ENCODE peak calls at places on chromosomes 4 and X, in seven cellular contexts. K is body of pancreas, O is aorta, B is cardiac muscle cell, Z is colonic mucosa, A is tibial nerve, J is GM23248. X is an unnamed sample.

GRCh38 chrX:136304493-136304892 is 3.7 kb downstream of the ADGRG4 start:
- DNase-seq in O (no peak), K (no peak), Z (no peak), B (no peak), A (no peak), J (no peak), X (peak; percentile 2)

GRCh38 chr4:186939226-186939625 is 215.6 kb upstream of the FAT1 start:
- DNase-seq in A (no peak), K (no peak), Z (no peak), J (no peak), B (no peak), O (no peak), X (no peak)

GRCh38 chrX:1453951-1454785 is 1.5 kb upstream of the ASMTL start:
- DNase-seq in Z (peak; percentile 92), B (peak; percentile 85), J (peak; percentile 83), K (peak; percentile 84), A (peak; percentile 78), O (peak; percentile 93), X (peak; percentile 83)

GRCh38 chr4:21507439-21507838 is 441.1 kb downstream of the KCNIP4 start:
- DNase-seq in B (no peak), K (no peak), A (no peak), O (no peak), J (peak; percentile 40), Z (no peak), X (no peak)

GRCh38 chr4:52914051-52914605 is 52.0 kb downstream of the RASL11B start:
- DNase-seq in O (no peak), B (peak; percentile 42), J (peak; percentile 94), A (no peak), Z (no peak), K (peak; percentile 33), X (no peak)

GRCh38 chrX:13694359-13694758 is 5.4 kb downstream of the RAB9A start:
- DNase-seq in Z (no peak), J (peak; percentile 35), K (no peak), O (no peak), A (no peak), B (no peak), X (no peak)

GRCh38 chr4:150886597-150886996 is 128.5 kb downstream of the LRBA start:
- DNase-seq in B (no peak), J (peak; percentile 24), K (no peak), A (no peak), O (no peak), Z (no peak), X (no peak)

GRCh38 chr4:183783933-183784622 is 121.0 kb upstream of the STOX2 start:
- DNase-seq in O (no peak), B (peak; percentile 26), Z (peak; percentile 18), A (no peak), K (peak; percentile 36), J (peak; percentile 82), X (no peak)

GRCh38 chrX:48520455-48520854 is 1.2 kb upstream of the EBP start:
- DNase-seq in K (no peak), J (no peak), A (no peak), Z (no peak), B (no peak), O (no peak), X (no peak)

GRCh38 chr4:58611012-58611411 is 1500.8 kb upstream of the IGFBP7 start:
- DNase-seq in K (no peak), O (no peak), J (no peak), B (no peak), A (no peak), Z (no peak), X (no peak)

GRCh38 chr4:67885727-67886126 is 1.9 kb upstream of the TMPRSS11D start:
- DNase-seq in J (peak; percentile 96), K (no peak), O (no peak), B (no peak), A (no peak), Z (no peak), X (peak; percentile 33)

GRCh38 chrX:106780664-106781377 is 21.7 kb upstream of the TBC1D8B start:
- DNase-seq in B (no peak), A (no peak), J (no peak), Z (no peak), K (peak; percentile 20), O (no peak), X (no peak)

GRCh38 chr4:77538144-77538543 is 67.5 kb upstream of the CXCL13 start:
- DNase-seq in O (no peak), Z (no peak), B (no peak), J (peak; percentile 60), A (no peak), K (peak; percentile 11), X (peak; percentile 26)

GRCh38 chrX:148574247-148574973 is 74.0 kb downstream of the AFF2 start:
- DNase-seq in K (no peak), J (peak; percentile 22), B (no peak), Z (no peak), O (no peak), A (no peak), X (no peak)

GRCh38 chrX:12949205-12949926 is 25.5 kb upstream of the TMSB4X start:
- DNase-seq in J (peak; percentile 52), Z (no peak), B (no peak), O (no peak), K (no peak), A (no peak), X (peak; percentile 58)

GRCh38 chr4:186704059-186704458 is 19.6 kb downstream of the FAT1 start:
- DNase-seq in O (no peak), B (no peak), Z (peak; percentile 67), K (no peak), A (no peak), J (no peak), X (no peak)

GRCh38 chr4:39713691-39714090 is 15.8 kb downstream of the UBE2K start:
- DNase-seq in K (no peak), J (peak; percentile 71), O (no peak), B (no peak), A (no peak), Z (no peak), X (no peak)

DNA sequence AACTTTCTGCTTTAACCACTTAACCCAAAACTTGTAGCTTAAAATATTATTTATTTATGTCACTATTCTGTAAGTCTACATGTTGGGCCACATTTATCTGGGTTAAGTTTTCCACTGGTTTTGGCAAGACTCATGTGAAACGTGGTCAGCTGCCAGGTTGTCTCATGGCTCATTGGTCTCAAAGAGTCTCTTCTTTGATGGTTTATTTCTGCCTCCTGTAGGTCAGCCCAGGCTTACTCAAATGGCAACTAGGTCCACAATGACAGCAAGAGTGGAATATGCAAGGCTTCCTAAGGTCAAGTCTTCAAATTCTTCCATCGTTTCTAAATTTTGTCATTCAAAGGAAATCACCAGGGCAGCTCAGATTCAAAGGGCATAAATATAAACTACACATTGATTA is 828.7 kb downstream of the PCDH7 start:
- DNase-seq in A (no peak), O (no peak), K (no peak), B (no peak), J (no peak), Z (no peak), X (no peak)
- H3K4me1 ChIP-seq in A (no peaks in the 10 kb centered on the region), O (no peaks in the 10 kb centered on the region), K (no peaks in the 10 kb centered on the region), B (no peaks in the 10 kb centered on the region), J (no peaks in the 10 kb centered on the region), Z (no peaks in the 10 kb centered on the region), X (no peaks in the 10 kb centered on the region)

GRCh38 chr4:164730705-164731393 is 23.1 kb upstream of the SMIM31 start:
- DNase-seq in Z (no peak), J (no peak), A (no peak), K (no peak), B (no peak), O (no peak), X (no peak)
- H3K4me1 ChIP-seq in Z (no peaks in the 10 kb centered on the region), J (no peaks in the 10 kb centered on the region), A (no peaks in the 10 kb centered on the region), K (no peaks in the 10 kb centered on the region), B (peaks cover 13% of the 10 kb centered on the region), O (no peaks in the 10 kb centered on the region), X (no peaks in the 10 kb centered on the region)

GRCh38 chr4:89031272-89031671 is 25.7 kb downstream of the FAM13A start:
- DNase-seq in O (no peak), B (no peak), K (no peak), J (no peak), Z (no peak), A (no peak), X (no peak)

GRCh38 chr4:89024051-89024675 is 32.8 kb downstream of the FAM13A start:
- DNase-seq in J (peak; percentile 87), O (no peak), A (peak; percentile 31), Z (peak; percentile 77), K (peak; percentile 87), B (peak; percentile 78), X (peak; percentile 71)

GRCh38 chr4:89026542-89026941 is 30.4 kb downstream of the FAM13A start:
- DNase-seq in K (no peak), A (no peak), B (no peak), O (no peak), Z (no peak), J (no peak), X (no peak)

DNA sequence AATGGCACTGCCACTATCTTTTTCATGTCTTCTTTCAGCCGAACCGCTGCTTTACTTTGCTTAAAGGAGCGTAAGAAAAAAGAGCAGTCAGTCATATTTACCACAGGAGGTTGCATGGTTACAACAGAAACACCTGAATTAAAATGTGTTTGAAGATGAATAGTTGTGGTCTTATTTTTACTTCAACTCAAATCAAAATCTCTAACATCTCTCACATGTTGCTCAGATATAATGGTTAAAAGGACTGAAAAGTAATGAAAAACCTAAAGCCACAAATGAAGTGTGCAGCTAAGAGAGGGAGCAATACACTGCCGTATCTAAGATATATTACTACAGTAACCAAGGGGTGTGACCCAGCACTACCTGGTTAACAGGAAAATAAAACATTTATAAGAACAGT is 27.4 kb downstream of the FAM13A start:
- DNase-seq in J (no peak), O (no peak), Z (no peak), B (no peak), A (no peak), K (no peak), X (no peak)
- H3K4me1 ChIP-seq in J (no peaks in the 10 kb centered on the region), O (no peaks in the 10 kb centered on the region), Z (no peaks in the 10 kb centered on the region), B (peaks cover 15% of the 10 kb centered on the region), A (peaks cover 5% of the 10 kb centered on the region), K (peaks cover 3% of the 10 kb centered on the region), X (peaks cover 2% of the 10 kb centered on the region)

GRCh38 chrX:153537080-153537479 is 19.6 kb downstream of the ATP2B3 start:
- DNase-seq in O (no peak), A (no peak), B (no peak), Z (no peak), J (no peak), K (no peak), X (no peak)
- H3K4me1 ChIP-seq in O (no peaks in the 10 kb centered on the region), A (no peaks in the 10 kb centered on the region), B (no peaks in the 10 kb centered on the region), Z (no peaks in the 10 kb centered on the region), J (no peaks in the 10 kb centered on the region), K (peaks cover 23% of the 10 kb centered on the region), X (peaks cover 10% of the 10 kb centered on the region)

DNA sequence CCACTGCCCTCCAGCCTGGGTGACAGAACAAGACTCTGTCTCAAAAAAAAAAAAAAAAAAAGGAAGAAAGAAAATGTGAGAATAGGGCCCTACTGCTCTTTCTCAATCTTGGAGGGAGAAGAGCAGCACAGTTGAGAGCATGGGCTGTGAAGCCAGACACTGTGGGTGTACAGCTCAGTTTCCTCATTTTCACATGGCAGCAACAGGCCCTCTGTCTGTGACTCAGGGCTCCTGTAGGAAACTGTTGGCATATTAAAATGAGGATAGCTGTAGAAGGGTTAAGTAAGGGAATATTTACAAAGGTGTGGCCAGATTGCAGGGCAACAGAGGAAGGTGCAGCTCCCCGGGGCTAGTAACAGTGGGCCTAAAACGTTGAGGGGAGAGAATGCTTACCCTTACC is 3.4 kb downstream of the AKAP14 start:
- DNase-seq in Z (peak; percentile 22), B (no peak), J (peak; percentile 12), A (no peak), O (no peak), K (peak; percentile 3), X (no peak)
- H3K4me1 ChIP-seq in Z (no peaks in the 10 kb centered on the region), B (no peaks in the 10 kb centered on the region), J (no peaks in the 10 kb centered on the region), A (no peaks in the 10 kb centered on the region), O (no peaks in the 10 kb centered on the region), K (no peaks in the 10 kb centered on the region), X (no peaks in the 10 kb centered on the region)